ENCODE peak calls at places on chromosomes 6 and 20, in four cellular contexts. O is HepG2, G is H1, H is body of pancreas. E is an unnamed sample.

GRCh38 chr6:6002809-6003333 is 3.9 kb downstream of the NRN1 start:
- DNase-seq in G (no peak), H (no peak), O (no peak), E (no peak)

GRCh38 chr6:7314414-7314813 is 1.4 kb upstream of the SSR1 start:
- DNase-seq in O (no peak), G (no peak), H (no peak), E (no peak)

GRCh38 chr6:20755631-20756030 is 221.4 kb downstream of the CDKAL1 start:
- DNase-seq in G (no peak), O (no peak), H (no peak), E (no peak)

GRCh38 chr6:46772754-46773153 is 20.4 kb upstream of the MEP1A start:
- DNase-seq in O (no peak), G (no peak), H (peak; percentile 66), E (peak; percentile 38)

GRCh38 chr6:157832250-157832967 is 9.4 kb downstream of the SNX9 start:
- DNase-seq in O (no peak), G (no peak), H (no peak), E (no peak)

GRCh38 chr6:91087864-91088263 is 501.0 kb upstream of the MAP3K7 start:
- DNase-seq in G (no peak), O (no peak), H (no peak), E (no peak)

GRCh38 chr20:17612287-17612974 is 42.6 kb downstream of the DSTN start:
- DNase-seq in G (no peak), H (no peak), O (peak; percentile 39), E (no peak)

GRCh38 chr20:41200446-41201202 is 63.3 kb downstream of the PLCG1 start:
- DNase-seq in O (no peak), H (no peak), G (no peak), E (no peak)

GRCh38 chr20:62583424-62583920 is 58.8 kb upstream of the SLCO4A1 start:
- DNase-seq in O (no peak), G (no peak), H (no peak), E (no peak)

GRCh38 chr6:113630738-113631535 is 226.2 kb upstream of the MARCKS start:
- DNase-seq in H (peak; percentile 60), G (no peak), O (no peak), E (peak; percentile 21)

GRCh38 chr6:12848969-12849368 is 132.4 kb downstream of the PHACTR1 start:
- DNase-seq in O (no peak), H (no peak), G (no peak), E (no peak)

GRCh38 chr6:12064125-12064524 is 52.0 kb downstream of the HIVEP1 start:
- DNase-seq in O (no peak), G (no peak), H (no peak), E (no peak)

GRCh38 chr20:11045412-11046175 is 371.8 kb upstream of the JAG1 start:
- DNase-seq in G (no peak), H (no peak), O (peak; percentile 6), E (no peak)

GRCh38 chr6:106380407-106380806 is 19.9 kb downstream of the CRYBG1 start:
- DNase-seq in O (no peak), H (no peak), G (no peak), E (no peak)

GRCh38 chr6:24125980-24126379 is at the start of gene NRSN1:
- DNase-seq in G (peak; percentile 19), O (peak; percentile 33), H (peak; percentile 21), E (no peak)

GRCh38 chr20:41279546-41280225 is 37.8 kb downstream of the ZHX3 start:
- DNase-seq in G (no peak), O (no peak), H (no peak), E (no peak)

GRCh38 chr6:136031982-136032381 is 180.5 kb downstream of the PDE7B start:
- DNase-seq in O (peak; percentile 15), G (no peak), H (peak; percentile 29), E (no peak)

GRCh38 chr6:117352466-117353081 is 73.2 kb downstream of the ROS1 start:
- DNase-seq in O (peak; percentile 29), G (no peak), H (no peak), E (no peak)

GRCh38 chr6:46926481-46926880 is 4.7 kb upstream of the ADGRF5 start:
- DNase-seq in O (no peak), G (no peak), H (no peak), E (no peak)

GRCh38 chr6:159134701-159135364 is 34.4 kb upstream of the FNDC1 start:
- DNase-seq in G (peak; percentile 64), H (peak; percentile 77), O (peak; percentile 48), E (peak; percentile 57)

GRCh38 chr20:47315339-47315662 is 41.2 kb downstream of the ZMYND8 start:
- DNase-seq in H (no peak), O (no peak), G (no peak), E (no peak)

GRCh38 chr6:28522594-28523557 is 2.8 kb upstream of the GPX5 start:
- DNase-seq in H (no peak), G (no peak), O (no peak), E (no peak)

GRCh38 chr6:19549109-19549508 is 288.1 kb upstream of the ID4 start:
- DNase-seq in O (no peak), G (no peak), H (no peak), E (no peak)

GRCh38 chr6:113854531-113855499 is 2.3 kb upstream of the MARCKS start:
- DNase-seq in H (peak; percentile 90), G (no peak), O (peak; percentile 44), E (peak; percentile 41)

GRCh38 chr6:49513153-49513989 is 13.6 kb downstream of the GLYATL3 start:
- DNase-seq in O (peak; percentile 58), H (no peak), G (no peak), E (no peak)

GRCh38 chr6:101776919-101777350 is 383.4 kb downstream of the GRIK2 start:
- DNase-seq in G (no peak), O (no peak), H (no peak), E (no peak)

GRCh38 chr6:136647363-136647763 is 97.1 kb upstream of the MAP7 start:
- DNase-seq in O (no peak), H (peak; percentile 65), G (no peak), E (no peak)

GRCh38 chr20:1184638-1185315 is at the start of gene TMEM74B:
- DNase-seq in O (no peak), G (no peak), H (no peak), E (no peak)

GRCh38 chr6:6730831-6731230 is 142.3 kb downstream of the LY86 start:
- DNase-seq in G (no peak), O (no peak), H (no peak), E (peak; percentile 93)

GRCh38 chr20:41619360-41620115 is 1.4 kb upstream of the CHD6 start:
- DNase-seq in H (no peak), G (no peak), O (no peak), E (no peak)

GRCh38 chr6:167141667-167142432 is 15.9 kb downstream of the GPR31 start:
- DNase-seq in H (peak; percentile 46), O (peak; percentile 58), G (no peak), E (no peak)

GRCh38 chr6:150256618-150257272 is 112.1 kb upstream of the IYD start:
- DNase-seq in O (no peak), H (no peak), G (no peak), E (peak; percentile 29)

GRCh38 chr6:156953125-156953477 is 175.9 kb downstream of the ARID1B start:
- DNase-seq in G (no peak), H (no peak), O (no peak), E (no peak)

GRCh38 chr20:63409066-63409833 is 48.1 kb upstream of the CHRNA4 start:
- DNase-seq in H (peak; percentile 39), O (no peak), G (no peak), E (no peak)

GRCh38 chr6:3755637-3756515 is 4.4 kb upstream of the PXDC1 start:
- DNase-seq in O (no peak), H (no peak), G (no peak), E (no peak)

GRCh38 chr6:126172151-126172550 is 167.8 kb upstream of the CENPW start:
- DNase-seq in H (no peak), O (no peak), G (no peak), E (no peak)

DNA sequence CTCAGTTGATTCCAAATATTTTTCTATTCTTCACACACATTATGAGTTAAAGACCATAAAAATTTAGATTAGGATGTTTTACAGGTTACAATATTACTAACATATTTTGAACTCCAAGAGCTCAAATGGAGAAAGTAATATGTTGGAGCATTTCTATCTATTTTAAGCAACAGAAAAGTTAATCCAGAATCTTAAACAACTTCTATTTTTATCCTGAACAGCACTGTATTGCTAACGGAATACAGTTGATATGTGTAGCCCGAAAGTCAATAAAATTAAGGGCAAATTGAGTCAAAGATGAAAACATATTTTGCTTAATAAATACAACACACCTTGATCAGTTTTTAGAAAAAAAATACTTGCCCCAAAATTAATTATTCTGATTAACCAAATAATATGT is 97.4 kb downstream of the ME1 start:
- DNase-seq in H (no peak), G (no peak), O (no peak), E (no peak)
- H3K27ac ChIP-seq in H (no peak overlapping the region), G (no peak overlapping the region), O (no peak overlapping the region), E (no peak overlapping the region)

GRCh38 chr6:169176361-169176991 is 77.2 kb downstream of the THBS2 start:
- DNase-seq in H (no peak), G (no peak), O (no peak), E (no peak)
- TF ChIP-seq POLR2A in H (no peak), G (no peak), O (no peak), E (no peak)

GRCh38 chr6:97963148-97963680 is 680.2 kb upstream of the MMS22L start:
- DNase-seq in G (no peak), H (no peak), O (no peak), E (no peak)
- H3K27ac ChIP-seq in G (no peak overlapping the region), H (no peak overlapping the region), O (no peak overlapping the region), E (no peak overlapping the region)

DNA sequence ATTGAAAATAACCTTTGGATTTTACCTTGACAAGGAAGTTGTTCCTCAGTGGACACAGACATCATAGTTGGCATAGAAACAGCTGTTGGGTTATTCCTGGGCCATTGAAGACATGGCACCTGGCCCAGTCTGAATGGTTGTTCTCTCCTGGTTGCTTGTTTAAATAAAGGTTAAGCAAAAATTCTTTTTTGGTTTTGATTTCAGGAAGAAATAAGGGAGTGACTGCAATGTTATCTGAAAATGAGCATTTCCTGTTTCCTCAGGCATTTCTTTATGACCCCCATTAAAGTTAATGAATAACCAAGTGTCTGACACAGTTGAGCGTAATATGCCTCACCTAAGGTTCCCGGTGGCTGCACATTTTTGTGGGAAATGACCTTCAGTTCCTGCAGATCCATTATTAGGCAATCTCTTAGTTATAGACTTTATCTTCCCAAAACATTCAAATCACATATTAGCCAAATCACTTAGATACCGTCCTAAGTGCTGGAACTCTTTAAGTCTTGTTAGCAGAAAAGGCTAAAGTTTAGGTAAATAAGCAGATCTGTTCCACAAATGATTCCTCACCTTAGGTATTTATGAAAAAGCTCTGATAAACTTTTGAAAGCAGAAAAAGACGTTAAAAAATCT is 648.7 kb upstream of the FLRT3 start:
- DNase-seq in G (no peak), O (peak; percentile 99), H (peak; percentile 93), E (no peak)
- TF ChIP-seq POLR2A in G (no peak), O (peak; percentile 22), H (no peak), E (no peak)

DNA sequence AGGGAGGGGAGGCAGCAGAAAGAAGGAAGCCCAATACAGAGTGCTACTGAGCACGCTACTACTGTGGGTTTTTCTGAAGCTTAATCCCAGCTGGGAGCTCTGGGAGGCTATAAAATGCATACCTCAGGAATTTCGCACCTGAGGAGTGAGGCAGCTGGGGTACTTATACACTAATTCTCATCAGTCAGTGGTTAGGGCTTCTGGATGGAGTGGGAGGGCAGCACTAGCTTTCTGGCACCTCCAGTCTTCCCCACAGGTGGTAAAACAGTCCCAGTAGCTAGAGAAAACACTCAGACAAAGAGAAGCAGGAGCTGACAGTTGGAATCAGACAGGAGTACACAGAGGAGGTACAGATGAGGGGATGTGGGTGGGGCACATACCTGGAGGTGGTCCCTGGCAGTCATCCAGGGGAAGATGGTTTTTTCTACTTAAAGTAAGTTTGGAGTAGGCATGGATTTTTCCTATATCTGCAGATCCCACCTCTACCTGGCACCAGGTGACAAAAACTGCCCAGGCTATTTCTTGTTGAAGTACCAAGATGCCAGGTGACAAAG is 37.8 kb downstream of the CPXM1 start:
- DNase-seq in O (no peak), G (no peak), H (no peak), E (no peak)
- H3K27ac ChIP-seq in O (no peak overlapping the region), G (no peak overlapping the region), H (no peak overlapping the region), E (no peak overlapping the region)

E was measured in gastrocnemius medialis.